ENCODE peak calls at places on chromosomes 13 and 19, in six cellular contexts. F is smooth muscle cell of the brain vasculature; I is pancreas; P is GM04503; L is activated T-helper 2 cell treated with anti-CD3 and anti-CD28 coated beads, Interferon-gamma antibody, Interleukin-2, Interleukin-4, amounts not matched to agents 10 μg/mL and 5 μg/mL and 100 μg/mL, durations not matched to agents 14 hours and 24 hours and 36 hours; K is astrocyte. V is an unnamed sample.

GRCh38 chr13:73465629-73465974 is 406.8 kb downstream of the KLF5 start:
- DNase-seq in F (no peak), I (no peak), P (peak), L (no peak), K (peak), V (no peak)

GRCh38 chr19:1260749-1261511 is 8.2 kb upstream of the CIRBP start:
- DNase-seq in F (peak), I (peak), P (peak), L (peak), K (peak), V (peak)

GRCh38 chr13:109874921-109875454 is 88.6 kb upstream of the IRS2 start:
- DNase-seq in F (no peak), I (no peak), P (peak), L (no peak), K (peak), V (peak)

GRCh38 chr19:55440411-55441105 is 2.5 kb downstream of the SHISA7 start:
- DNase-seq in F (no peak), I (no peak), P (no peak), L (no peak), K (no peak), V (peak)

GRCh38 chr19:2793577-2793976 is 8.3 kb downstream of the THOP1 start:
- DNase-seq in F (no peak), I (no peak), P (no peak), L (no peak), K (no peak), V (no peak)

GRCh38 chr13:79503473-79504017 is 22.6 kb downstream of the NDFIP2 start:
- DNase-seq in F (no peak), I (no peak), P (no peak), L (no peak), K (no peak), V (no peak)

GRCh38 chr13:98333481-98333880 is 156.4 kb upstream of the RNF113B start:
- DNase-seq in F (no peak), I (no peak), P (no peak), L (no peak), K (no peak), V (no peak)

GRCh38 chr19:33441277-33441699 is 67.8 kb downstream of the CEBPG start:
- DNase-seq in F (no peak), I (no peak), P (no peak), L (no peak), K (no peak), V (no peak)

GRCh38 chr19:35742121-35742724 is at the start of gene IGFLR1:
- DNase-seq in F (no peak), I (peak), P (no peak), L (peak), K (no peak), V (no peak)

GRCh38 chr13:44660050-44660449 is 83.9 kb upstream of the TSC22D1 start:
- DNase-seq in F (no peak), I (no peak), P (no peak), L (no peak), K (no peak), V (peak)

GRCh38 chr19:40612831-40613668 is 11.9 kb downstream of the LTBP4 start:
- DNase-seq in F (no peak), I (peak), P (no peak), L (peak), K (no peak), V (no peak)

GRCh38 chr13:113119166-113119821 is 3.3 kb upstream of the F10 start:
- DNase-seq in F (no peak), I (no peak), P (no peak), L (no peak), K (no peak), V (no peak)

GRCh38 chr13:109781384-109782065 is 4.9 kb downstream of the IRS2 start:
- DNase-seq in F (no peak), I (no peak), P (no peak), L (no peak), K (no peak), V (no peak)

GRCh38 chr13:51113969-51114368 is 2.9 kb upstream of the C13orf42 start:
- DNase-seq in F (no peak), I (no peak), P (no peak), L (no peak), K (no peak), V (no peak)

GRCh38 chr19:10112895-10113591 is 1.6 kb downstream of the P2RY11 start:
- DNase-seq in F (no peak), I (peak), P (no peak), L (peak), K (no peak), V (peak)

GRCh38 chr19:48933382-48933932 is at the start of gene DHDH:
- DNase-seq in F (no peak), I (peak), P (no peak), L (peak), K (peak), V (peak)

GRCh38 chr13:57933606-57934005 is 302.1 kb downstream of the PCDH17 start:
- DNase-seq in F (no peak), I (no peak), P (no peak), L (no peak), K (peak), V (no peak)

GRCh38 chr19:7959209-7959608 is 15.7 kb upstream of the TIMM44 start:
- DNase-seq in F (no peak), I (no peak), P (no peak), L (no peak), K (no peak), V (no peak)

GRCh38 chr13:68727165-68727564 is 1380.5 kb upstream of the ATXN8OS start:
- DNase-seq in F (no peak), I (no peak), P (no peak), L (no peak), K (peak), V (no peak)

GRCh38 chr13:112170823-112171569 is 104.0 kb downstream of the SOX1 start:
- DNase-seq in F (no peak), I (no peak), P (no peak), L (no peak), K (no peak), V (no peak)

GRCh38 chr13:24617394-24618218 is 62.6 kb upstream of the ATP12A start:
- DNase-seq in F (no peak), I (no peak), P (no peak), L (no peak), K (no peak), V (no peak)

GRCh38 chr13:108860418-108860817 is 231.0 kb downstream of the MYO16 start:
- DNase-seq in F (no peak), I (no peak), P (no peak), L (no peak), K (no peak), V (no peak)

GRCh38 chr19:12521996-12522395 is 29.3 kb downstream of the ZNF564 start:
- DNase-seq in F (no peak), I (no peak), P (no peak), L (no peak), K (no peak), V (no peak)

GRCh38 chr13:92143766-92144165 is 745.3 kb downstream of the GPC5 start:
- DNase-seq in F (no peak), I (no peak), P (no peak), L (no peak), K (no peak), V (no peak)

V was measured in AG08396.